ENCODE peak calls at places on chromosomes 12 and 14, in six cellular contexts. One of them, this sample, is unnamed.

GRCh38 chr14:37824936-37825698 is 229.7 kb downstream of the TTC6 start:
- DNase-seq in iris pigment epithelial cell: peak
- DNase-seq in NCI-H1092 treated with DMSO at 0.1 percent for 48 hours: no peak
- DNase-seq in HTR-8/SVneo: no peak
- DNase-seq in kidney tubule cell: no peak
- DNase-seq in nephron progenitor cell: no peak
- DNase-seq in this sample: no peak

GRCh38 chr14:104938960-104939359 is 14.3 kb downstream of the PLD4 start:
- DNase-seq in iris pigment epithelial cell: no peak
- DNase-seq in NCI-H1092 treated with DMSO at 0.1 percent for 48 hours: no peak
- DNase-seq in HTR-8/SVneo: no peak
- DNase-seq in kidney tubule cell: no peak
- DNase-seq in nephron progenitor cell: no peak
- DNase-seq in this sample: no peak

GRCh38 chr14:103404920-103405319 is 19.7 kb downstream of the MARK3 start:
- DNase-seq in iris pigment epithelial cell: peak
- DNase-seq in NCI-H1092 treated with DMSO at 0.1 percent for 48 hours: no peak
- DNase-seq in HTR-8/SVneo: no peak
- DNase-seq in kidney tubule cell: no peak
- DNase-seq in nephron progenitor cell: no peak
- DNase-seq in this sample: no peak

GRCh38 chr12:105738036-105738435 is 400.7 kb downstream of the NUAK1 start:
- DNase-seq in iris pigment epithelial cell: peak
- DNase-seq in NCI-H1092 treated with DMSO at 0.1 percent for 48 hours: no peak
- DNase-seq in HTR-8/SVneo: no peak
- DNase-seq in kidney tubule cell: no peak
- DNase-seq in nephron progenitor cell: no peak
- DNase-seq in this sample: peak

GRCh38 chr12:45284096-45284901 is 68.4 kb downstream of the ANO6 start:
- DNase-seq in iris pigment epithelial cell: peak
- DNase-seq in NCI-H1092 treated with DMSO at 0.1 percent for 48 hours: peak
- DNase-seq in HTR-8/SVneo: peak
- DNase-seq in kidney tubule cell: peak
- DNase-seq in nephron progenitor cell: peak
- DNase-seq in this sample: no peak

GRCh38 chr14:77151245-77151644 is 9.7 kb upstream of the ZDHHC22 start:
- DNase-seq in iris pigment epithelial cell: peak
- DNase-seq in NCI-H1092 treated with DMSO at 0.1 percent for 48 hours: peak
- DNase-seq in HTR-8/SVneo: peak
- DNase-seq in kidney tubule cell: peak
- DNase-seq in nephron progenitor cell: peak
- DNase-seq in this sample: no peak

GRCh38 chr14:101235042-101235871 is 326.0 kb upstream of the DIO3 start:
- DNase-seq in iris pigment epithelial cell: peak
- DNase-seq in NCI-H1092 treated with DMSO at 0.1 percent for 48 hours: peak
- DNase-seq in HTR-8/SVneo: peak
- DNase-seq in kidney tubule cell: peak
- DNase-seq in nephron progenitor cell: peak
- DNase-seq in this sample: peak

GRCh38 chr12:9741726-9742125 is 8.8 kb upstream of the CLECL1 start:
- DNase-seq in iris pigment epithelial cell: no peak
- DNase-seq in NCI-H1092 treated with DMSO at 0.1 percent for 48 hours: no peak
- DNase-seq in HTR-8/SVneo: no peak
- DNase-seq in kidney tubule cell: no peak
- DNase-seq in nephron progenitor cell: no peak
- DNase-seq in this sample: no peak

GRCh38 chr12:132881853-132882252 is 5.6 kb downstream of the CHFR start:
- DNase-seq in iris pigment epithelial cell: peak
- DNase-seq in NCI-H1092 treated with DMSO at 0.1 percent for 48 hours: no peak
- DNase-seq in HTR-8/SVneo: no peak
- DNase-seq in kidney tubule cell: no peak
- DNase-seq in nephron progenitor cell: no peak
- DNase-seq in this sample: no peak

GRCh38 chr12:5388581-5389535 is 43.0 kb upstream of the NTF3 start:
- DNase-seq in iris pigment epithelial cell: no peak
- DNase-seq in NCI-H1092 treated with DMSO at 0.1 percent for 48 hours: no peak
- DNase-seq in HTR-8/SVneo: no peak
- DNase-seq in kidney tubule cell: peak
- DNase-seq in nephron progenitor cell: no peak
- DNase-seq in this sample: no peak

GRCh38 chr14:104355101-104355691 is 216.8 kb downstream of the KIF26A start:
- DNase-seq in iris pigment epithelial cell: no peak
- DNase-seq in NCI-H1092 treated with DMSO at 0.1 percent for 48 hours: no peak
- DNase-seq in HTR-8/SVneo: no peak
- DNase-seq in kidney tubule cell: no peak
- DNase-seq in nephron progenitor cell: no peak
- DNase-seq in this sample: no peak

This sample was measured in psoas muscle.